ENCODE peak calls at places on chromosomes 7 and 10, in nine cellular contexts. M is HFFc6, P is glutamatergic neuron, J is RCC 7860, H is mesothelial cell of epicardium, S is DMS 273 treated with DMSO at 0.1 percent for 48 hours, W is T-helper 9 cell, U is GM04503, V is BJ. G is an unnamed sample.

GRCh38 chr7:55400191-55400590 is 35.1 kb downstream of the LANCL2 start:
- DNase-seq in M (peak), P (no peak), J (no peak), H (no peak), S (no peak), W (no peak), U (no peak), V (no peak), G (no peak)

GRCh38 chr10:46251857-46252847 is 34.6 kb upstream of the ANTXRL start:
- DNase-seq in M (no peak), P (no peak), J (no peak), H (no peak), S (no peak), W (no peak), U (no peak), V (no peak), G (no peak)

GRCh38 chr7:38775503-38775902 is 133.5 kb downstream of the VPS41 start:
- DNase-seq in M (no peak), P (no peak), J (no peak), H (no peak), S (no peak), W (no peak), U (no peak), V (no peak), G (no peak)

GRCh38 chr10:55183993-55184392 is 383.0 kb upstream of the PCDH15 start:
- DNase-seq in M (no peak), P (no peak), J (peak), H (no peak), S (no peak), W (no peak), U (no peak), V (no peak), G (no peak)

GRCh38 chr10:24952701-24953349 is 419 bp upstream of the PRTFDC1 start:
- DNase-seq in M (peak), P (peak), J (no peak), H (peak), S (no peak), W (peak), U (no peak), V (no peak), G (peak)

GRCh38 chr7:55488804-55489340 is 83.4 kb downstream of the VOPP1 start:
- DNase-seq in M (no peak), P (no peak), J (no peak), H (no peak), S (no peak), W (no peak), U (no peak), V (no peak), G (no peak)

GRCh38 chr10:43238462-43238861 is 28.4 kb downstream of the RASGEF1A start:
- DNase-seq in M (no peak), P (no peak), J (no peak), H (peak), S (no peak), W (no peak), U (no peak), V (no peak), G (no peak)

GRCh38 chr7:128835790-128836641 is 5.8 kb downstream of the FLNC start:
- DNase-seq in M (no peak), P (no peak), J (no peak), H (no peak), S (no peak), W (no peak), U (no peak), V (no peak), G (no peak)

GRCh38 chr7:16484453-16485158 is 19.1 kb upstream of the SOSTDC1 start:
- DNase-seq in M (peak), P (no peak), J (peak), H (no peak), S (no peak), W (no peak), U (no peak), V (no peak), G (no peak)

GRCh38 chr10:89352039-89352597 is 24.3 kb downstream of the IFIT3 start:
- DNase-seq in M (peak), P (no peak), J (peak), H (no peak), S (no peak), W (no peak), U (peak), V (peak), G (no peak)

GRCh38 chr7:148927141-148927540 is 43.0 kb upstream of the EZH2 start:
- DNase-seq in M (no peak), P (peak), J (no peak), H (no peak), S (peak), W (no peak), U (no peak), V (no peak), G (no peak)

GRCh38 chr7:21941570-21942224 is 4.0 kb downstream of the CDCA7L start:
- DNase-seq in M (peak), P (no peak), J (no peak), H (no peak), S (no peak), W (no peak), U (peak), V (no peak), G (no peak)

GRCh38 chr10:59872892-59873463 is 33.4 kb downstream of the CCDC6 start:
- DNase-seq in M (peak), P (no peak), J (no peak), H (no peak), S (peak), W (no peak), U (peak), V (peak), G (no peak)

GRCh38 chr7:99390941-99391602 is 16.5 kb downstream of the ARPC1B start:
- DNase-seq in M (no peak), P (peak), J (no peak), H (no peak), S (no peak), W (no peak), U (no peak), V (no peak), G (no peak)

GRCh38 chr7:133771778-133772421 is 355.2 kb upstream of the LRGUK start:
- DNase-seq in M (no peak), P (no peak), J (no peak), H (no peak), S (no peak), W (no peak), U (no peak), V (no peak), G (peak)

GRCh38 chr10:114684085-114684821 is 26.2 kb upstream of the ABLIM1 start:
- DNase-seq in M (peak), P (no peak), J (peak), H (no peak), S (no peak), W (no peak), U (no peak), V (peak), G (no peak)

GRCh38 chr10:69650589-69651261 is 20.7 kb downstream of the FAM241B start:
- DNase-seq in M (no peak), P (peak), J (no peak), H (no peak), S (no peak), W (no peak), U (no peak), V (no peak), G (no peak)

GRCh38 chr7:150627959-150628358 is 4.2 kb downstream of the GIMAP6 start:
- DNase-seq in M (no peak), P (no peak), J (no peak), H (no peak), S (no peak), W (no peak), U (no peak), V (no peak), G (no peak)

GRCh38 chr10:101778781-101779543 is 3.0 kb upstream of the FGF8 start:
- DNase-seq in M (no peak), P (peak), J (no peak), H (no peak), S (peak), W (no peak), U (no peak), V (no peak), G (no peak)

GRCh38 chr7:18866359-18867036 is 250.9 kb downstream of the TWIST1 start:
- DNase-seq in M (peak), P (no peak), J (peak), H (no peak), S (no peak), W (no peak), U (peak), V (peak), G (no peak)

GRCh38 chr10:21171197-21171935 is 274.3 kb upstream of the NEBL start:
- DNase-seq in M (no peak), P (peak), J (no peak), H (no peak), S (no peak), W (no peak), U (no peak), V (no peak), G (no peak)

G was measured in NCI-H1694 treated with DMSO at 0.1 percent for 48 hours.